ENCODE peak calls at places on chromosomes 11 and 22, in seven cellular contexts. U is HFFc6, J is IMR-90, O is psoas muscle, F is foreskin keratinocyte, C is GM20000, A is neural progenitor cell. R is an unnamed sample.
A peak's percentile ranks its signal among the peaks of the same experiment; 100 is the strongest.

GRCh38 chr11:60208146-60208895 is 25.4 kb upstream of the MS4A6A start:
- DNase-seq in U (no peak), C (no peak), O (no peak), A (peak; percentile 83), F (peak; percentile 48), J (no peak), R (no peak)

GRCh38 chr11:2697871-2698270 is 1.9 kb downstream of the KCNQ1OT1 start:
- DNase-seq in J (no peak), O (no peak), U (no peak), F (no peak), A (no peak), C (no peak), R (no peak)

GRCh38 chr22:43118953-43119458 is 8.5 kb downstream of the BIK start:
- DNase-seq in U (no peak), C (peak; percentile 66), O (no peak), F (no peak), A (no peak), J (no peak), R (peak; percentile 80)

GRCh38 chr22:26479043-26479791 is 4.4 kb downstream of the HPS4 start:
- DNase-seq in C (no peak), J (no peak), U (no peak), F (no peak), A (no peak), O (no peak), R (no peak)

GRCh38 chr22:39463931-39464390 is 7.1 kb downstream of the MGAT3 start:
- DNase-seq in O (peak; percentile 87), A (no peak), C (no peak), F (no peak), J (no peak), U (no peak), R (no peak)

GRCh38 chr22:42937164-42937854 is 77.6 kb downstream of the PACSIN2 start:
- DNase-seq in J (peak; percentile 87), A (no peak), O (no peak), C (peak; percentile 58), F (peak; percentile 74), U (peak; percentile 82), R (peak; percentile 68)

GRCh38 chr11:130790689-130791088 is 125.6 kb downstream of the SNX19 start:
- DNase-seq in F (no peak), C (no peak), U (no peak), J (no peak), A (no peak), O (no peak), R (no peak)

GRCh38 chr22:37303821-37304274 is 21.5 kb downstream of the CYTH4 start:
- DNase-seq in J (peak; percentile 95), F (peak; percentile 79), O (no peak), A (no peak), U (peak; percentile 86), C (no peak), R (no peak)

GRCh38 chr11:107538821-107539220 is 26.7 kb downstream of the ALKBH8 start:
- DNase-seq in C (no peak), J (no peak), U (no peak), A (no peak), F (no peak), O (no peak), R (no peak)

GRCh38 chr22:49100316-49100715 is 727.4 kb downstream of the BRD1 start:
- DNase-seq in J (no peak), A (no peak), U (no peak), O (no peak), F (no peak), C (no peak), R (no peak)

GRCh38 chr11:69285766-69286165 is 8.2 kb upstream of the MYEOV start:
- DNase-seq in U (no peak), J (no peak), O (no peak), A (no peak), F (no peak), C (no peak), R (no peak)

GRCh38 chr11:15670520-15671070 is 555.9 kb downstream of the INSC start:
- DNase-seq in J (peak; percentile 19), U (no peak), O (no peak), C (no peak), F (no peak), A (no peak), R (no peak)

GRCh38 chr11:119832536-119832935 is 103.5 kb upstream of the NECTIN1 start:
- DNase-seq in U (no peak), J (peak; percentile 5), A (peak; percentile 36), F (no peak), O (no peak), C (no peak), R (no peak)

GRCh38 chr11:18727499-18728236 is 1.7 kb upstream of the IGSF22 start:
- DNase-seq in C (peak; percentile 82), J (peak; percentile 16), U (no peak), F (no peak), O (peak; percentile 52), A (peak; percentile 71), R (peak; percentile 77)

GRCh38 chr11:69860244-69860643 is 41.0 kb upstream of the FGF3 start:
- DNase-seq in F (no peak), O (no peak), J (no peak), A (no peak), U (no peak), C (no peak), R (no peak)

GRCh38 chr11:117199061-117199915 is at the start of gene TAGLN:
- DNase-seq in O (peak; percentile 85), F (peak; percentile 72), J (peak; percentile 94), C (no peak), A (peak; percentile 84), U (peak; percentile 94), R (peak; percentile 31)

GRCh38 chr11:13233173-13233572 is 44.4 kb upstream of the BMAL1 start:
- DNase-seq in F (no peak), U (no peak), A (no peak), O (no peak), J (no peak), C (no peak), R (no peak)

GRCh38 chr11:131737357-131737756 is 366.9 kb downstream of the NTM start:
- DNase-seq in C (no peak), O (no peak), A (no peak), F (no peak), J (no peak), U (peak; percentile 23), R (no peak)

GRCh38 chr11:68116126-68116525 is 5.1 kb downstream of the CHKA start:
- DNase-seq in U (no peak), C (no peak), A (no peak), O (no peak), F (no peak), J (no peak), R (no peak)

GRCh38 chr11:131495417-131495816 is 125.0 kb downstream of the NTM start:
- DNase-seq in J (no peak), A (no peak), U (no peak), F (no peak), O (peak; percentile 71), C (no peak), R (no peak)

GRCh38 chr11:130124096-130124495 is 35.5 kb upstream of the ST14 start:
- DNase-seq in A (no peak), F (peak; percentile 75), O (peak; percentile 92), U (peak; percentile 86), C (no peak), J (peak; percentile 89), R (no peak)

GRCh38 chr22:23259916-23260644 is 79.8 kb downstream of the BCR start:
- DNase-seq in A (no peak), U (no peak), F (no peak), O (no peak), J (no peak), C (no peak), R (no peak)

GRCh38 chr11:11263238-11264030 is 89.6 kb downstream of the CSNK2A3 start:
- DNase-seq in J (peak; percentile 7), U (no peak), F (peak; percentile 52), C (no peak), A (no peak), O (peak; percentile 59), R (no peak)

GRCh38 chr11:125382211-125382807 is 113.8 kb downstream of the FEZ1 start:
- DNase-seq in U (no peak), C (no peak), A (no peak), O (no peak), F (no peak), J (no peak), R (no peak)

GRCh38 chr11:121439337-121439736 is 12.8 kb upstream of the SORL1 start:
- DNase-seq in O (no peak), J (no peak), C (no peak), U (no peak), F (no peak), A (no peak), R (no peak)

GRCh38 chr22:24188705-24189248 is 7.5 kb downstream of the SUSD2 start:
- DNase-seq in F (no peak), U (no peak), J (no peak), O (no peak), A (no peak), C (no peak), R (no peak)

GRCh38 chr22:38982008-38982927 is at the start of gene APOBEC3B:
- DNase-seq in O (peak; percentile 89), C (peak; percentile 85), U (peak; percentile 92), J (peak; percentile 95), A (peak; percentile 47), F (peak; percentile 92), R (peak; percentile 93)

GRCh38 chr22:35910013-35910860 is 118.4 kb downstream of the RBFOX2 start:
- DNase-seq in U (no peak), O (no peak), F (no peak), A (peak; percentile 50), J (no peak), C (no peak), R (no peak)
- TF ChIP-seq CTCF in U (no peak), O (no peak), F (no peak), A (no peak), J (no peak), C (no peak), R (no peak)

GRCh38 chr22:22111267-22111751 is 128.7 kb upstream of the TOP3B start:
- DNase-seq in C (peak; percentile 85), F (peak; percentile 98), J (peak; percentile 95), U (peak; percentile 69), A (no peak), O (no peak), R (peak; percentile 82)
- TF ChIP-seq CTCF in C (no peak), F (no peak), J (no peak), U (peak; percentile 36), A (no peak), O (no peak), R (no peak)

DNA sequence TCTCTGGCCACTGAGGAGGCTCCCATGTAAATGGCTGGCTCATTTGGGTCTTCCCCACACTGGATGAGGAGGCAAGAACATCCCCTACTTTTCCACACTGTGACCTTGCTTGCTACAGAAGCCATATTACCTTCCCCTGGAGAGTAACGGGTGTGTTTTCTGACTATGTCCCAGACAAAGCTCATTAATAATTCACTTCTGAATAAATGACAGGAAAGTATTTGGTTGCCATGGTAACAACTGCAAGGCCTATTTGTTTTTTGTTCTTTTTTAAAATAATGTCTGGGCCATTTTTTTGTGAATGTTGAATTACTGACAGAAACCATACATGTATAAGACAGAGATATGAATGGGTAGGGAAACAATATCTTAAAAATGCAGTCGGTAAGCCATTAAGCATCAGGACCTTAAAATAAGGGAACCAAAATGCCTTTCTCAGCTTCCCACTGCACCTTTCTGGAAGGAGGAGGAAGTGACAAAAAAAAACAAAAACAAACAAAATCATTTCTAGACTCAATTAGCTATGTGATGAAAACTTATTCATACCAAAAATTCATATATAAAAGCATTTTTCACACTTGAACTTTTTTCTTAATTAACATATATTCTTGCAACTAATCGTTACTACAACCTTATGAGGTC is 31.9 kb downstream of the SLC1A2 start:
- DNase-seq in J (peak; percentile 53), U (no peak), O (no peak), C (no peak), A (no peak), F (no peak), R (no peak)
- TF ChIP-seq CTCF in J (peak; percentile 60), U (no peak), O (no peak), C (no peak), A (no peak), F (no peak), R (no peak)

GRCh38 chr22:19085233-19086043 is 36.8 kb downstream of the DGCR2 start:
- DNase-seq in A (no peak), U (peak; percentile 36), J (peak; percentile 52), C (peak; percentile 81), O (no peak), F (no peak), R (peak; percentile 72)
- TF ChIP-seq CTCF in A (peak; percentile 10), U (peak; percentile 63), J (peak; percentile 49), C (peak; percentile 14), O (no peak), F (peak; percentile 63), R (peak; percentile 55)